ENCODE peak calls at places on chromosomes 6 and 20, in nine cellular contexts. O, P, R, H, F, Y, J, L and S are unnamed samples. For H3K4me1, the result is how much of the 10 kb centered on the place peaks cover.

GRCh38 chr6:5513393-5513792 is 252.1 kb downstream of the FARS2 start:
- DNase-seq in O (no peak), P (no peak), R (no peak), H (no peak), F (no peak), Y (no peak), J (no peak), L (no peak), S (no peak)

GRCh38 chr6:118744261-118744941 is 93.0 kb upstream of the CEP85L start:
- DNase-seq in O (no peak), P (no peak), R (no peak), H (no peak), F (no peak), Y (no peak), J (no peak), L (no peak), S (no peak)

GRCh38 chr20:38863024-38863851 is 57.7 kb downstream of the PPP1R16B start:
- DNase-seq in O (no peak), P (no peak), R (no peak), H (no peak), F (no peak), Y (no peak), J (no peak), L (no peak), S (no peak)

GRCh38 chr20:7146552-7147219 is 379.2 kb downstream of the BMP2 start:
- DNase-seq in O (no peak), P (no peak), R (no peak), H (no peak), F (no peak), Y (no peak), J (no peak), L (no peak), S (no peak)

GRCh38 chr20:39822667-39823066 is 860.5 kb downstream of the DHX35 start:
- DNase-seq in O (no peak), P (no peak), R (no peak), H (no peak), F (no peak), Y (no peak), J (no peak), L (no peak), S (no peak)

GRCh38 chr6:80263603-80264002 is 157.1 kb downstream of the BCKDHB start:
- DNase-seq in O (no peak), P (no peak), R (no peak), H (no peak), F (no peak), Y (no peak), J (no peak), L (no peak), S (no peak)

GRCh38 chr20:57657537-57658446 is 37.6 kb upstream of the ZBP1 start:
- DNase-seq in O (no peak), P (peak), R (peak), H (peak), F (no peak), Y (peak), J (no peak), L (no peak), S (no peak)

GRCh38 chr6:119205911-119206617 is 127.6 kb upstream of the FAM184A start:
- DNase-seq in O (no peak), P (no peak), R (no peak), H (no peak), F (no peak), Y (no peak), J (no peak), L (no peak), S (no peak)

GRCh38 chr20:49790077-49790798 is 22.4 kb upstream of the SLC9A8 start:
- DNase-seq in O (peak), P (no peak), R (peak), H (no peak), F (no peak), Y (no peak), J (peak), L (peak), S (no peak)

GRCh38 chr6:119929121-119929520 is 579.6 kb upstream of the MAN1A1 start:
- DNase-seq in O (no peak), P (no peak), R (no peak), H (no peak), F (no peak), Y (no peak), J (no peak), L (no peak), S (no peak)

GRCh38 chr6:138129190-138129589 is 22.0 kb upstream of the PERP start:
- DNase-seq in O (no peak), P (no peak), R (peak), H (no peak), F (no peak), Y (no peak), J (no peak), L (no peak), S (no peak)

GRCh38 chr6:27279513-27280063 is 32.1 kb downstream of the PRSS16 start:
- DNase-seq in O (peak), P (no peak), R (peak), H (no peak), F (no peak), Y (no peak), J (peak), L (no peak), S (no peak)

GRCh38 chr6:36241728-36242127 is 28.1 kb upstream of the PNPLA1 start:
- DNase-seq in O (no peak), P (no peak), R (peak), H (no peak), F (no peak), Y (no peak), J (no peak), L (no peak), S (no peak)

GRCh38 chr20:41095110-41095969 is 42.0 kb upstream of the PLCG1 start:
- DNase-seq in O (peak), P (peak), R (peak), H (peak), F (peak), Y (no peak), J (peak), L (peak), S (peak)

GRCh38 chr20:10807013-10807412 is 133.2 kb upstream of the JAG1 start:
- DNase-seq in O (no peak), P (no peak), R (no peak), H (no peak), F (no peak), Y (no peak), J (no peak), L (no peak), S (no peak)

GRCh38 chr6:21277601-21278043 is 315.9 kb upstream of the SOX4 start:
- DNase-seq in O (peak), P (no peak), R (peak), H (no peak), F (no peak), Y (no peak), J (peak), L (peak), S (no peak)

GRCh38 chr6:34053721-34054120 is 92.2 kb downstream of the GRM4 start:
- DNase-seq in O (no peak), P (no peak), R (peak), H (no peak), F (no peak), Y (no peak), J (no peak), L (peak), S (no peak)

GRCh38 chr6:45901777-45902650 is 113.6 kb downstream of the CLIC5 start:
- DNase-seq in O (no peak), P (no peak), R (no peak), H (no peak), F (no peak), Y (no peak), J (no peak), L (no peak), S (no peak)

GRCh38 chr6:15904651-15905376 is 224.1 kb upstream of the MYLIP start:
- DNase-seq in O (no peak), P (no peak), R (no peak), H (no peak), F (no peak), Y (no peak), J (no peak), L (no peak), S (no peak)

GRCh38 chr6:15905488-15906392 is 223.1 kb upstream of the MYLIP start:
- DNase-seq in O (no peak), P (no peak), R (no peak), H (no peak), F (peak), Y (no peak), J (no peak), L (no peak), S (no peak)

GRCh38 chr6:15898693-15899092 is 230.2 kb upstream of the MYLIP start:
- DNase-seq in O (no peak), P (no peak), R (no peak), H (no peak), F (no peak), Y (no peak), J (no peak), L (no peak), S (no peak)

GRCh38 chr6:15897063-15897934 is 231.6 kb upstream of the MYLIP start:
- DNase-seq in O (peak), P (no peak), R (no peak), H (no peak), F (no peak), Y (no peak), J (no peak), L (no peak), S (no peak)

GRCh38 chr6:15901141-15902115 is 227.5 kb upstream of the MYLIP start:
- DNase-seq in O (peak), P (no peak), R (no peak), H (no peak), F (no peak), Y (no peak), J (no peak), L (no peak), S (no peak)
- TF ChIP-seq CTCF in O (no peak), P (no peak), R (peak), H (no peak), F (no peak), Y (no peak), J (no peak), L (no peak), S (no peak)

GRCh38 chr6:73727114-73727513 is 31.1 kb downstream of the CD109 start:
- DNase-seq in O (no peak), P (no peak), R (no peak), H (no peak), F (no peak), Y (no peak), J (no peak), L (no peak), S (no peak)

GRCh38 chr6:73722318-73723060 is 26.5 kb downstream of the CD109 start:
- DNase-seq in O (no peak), P (no peak), R (no peak), H (no peak), F (peak), Y (no peak), J (no peak), L (peak), S (no peak)

GRCh38 chr6:73728548-73729205 is 32.7 kb downstream of the CD109 start:
- DNase-seq in O (no peak), P (no peak), R (no peak), H (no peak), F (no peak), Y (no peak), J (no peak), L (no peak), S (no peak)

GRCh38 chr6:73719041-73719440 is 23.0 kb downstream of the CD109 start:
- DNase-seq in O (no peak), P (no peak), R (no peak), H (no peak), F (no peak), Y (no peak), J (no peak), L (no peak), S (no peak)

GRCh38 chr6:73724389-73724788 is 28.4 kb downstream of the CD109 start:
- DNase-seq in O (no peak), P (no peak), R (no peak), H (no peak), F (no peak), Y (no peak), J (no peak), L (no peak), S (no peak)
- H3K4me1 ChIP-seq in O (under half), P (under half), R (under half), H (under half), F (under half), Y (under half), J (under half), L (under half), S (under half)

GRCh38 chr20:12210591-12210990 is 292.9 kb downstream of the BTBD3 start:
- DNase-seq in O (no peak), P (no peak), R (no peak), H (no peak), F (no peak), Y (no peak), J (no peak), L (no peak), S (no peak)

GRCh38 chr20:12203399-12203798 is 285.7 kb downstream of the BTBD3 start:
- DNase-seq in O (no peak), P (no peak), R (no peak), H (no peak), F (no peak), Y (no peak), J (no peak), L (no peak), S (no peak)

GRCh38 chr20:12203981-12204380 is 286.3 kb downstream of the BTBD3 start:
- DNase-seq in O (no peak), P (no peak), R (no peak), H (no peak), F (no peak), Y (no peak), J (no peak), L (no peak), S (no peak)

DNA sequence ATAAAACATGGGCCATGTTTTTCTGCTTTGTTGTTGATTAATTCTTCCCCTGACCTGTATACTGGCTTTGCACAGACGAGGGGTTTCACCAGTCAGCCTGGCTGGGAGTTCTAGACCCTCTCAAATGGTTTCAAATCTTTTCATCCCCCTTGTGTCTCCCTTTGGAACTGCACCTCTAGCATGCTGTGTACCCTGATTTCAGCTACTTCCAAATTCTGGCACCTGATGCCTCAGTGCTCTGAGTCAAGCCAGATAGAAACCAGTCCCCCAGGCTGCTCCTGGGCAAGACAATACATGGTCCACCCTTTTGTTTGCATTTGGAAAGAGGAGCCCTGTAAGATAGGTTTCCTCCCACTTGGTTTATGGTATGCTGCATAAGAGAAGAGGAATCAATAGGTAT is 290.2 kb downstream of the BTBD3 start:
- DNase-seq in O (peak), P (no peak), R (peak), H (no peak), F (peak), Y (no peak), J (peak), L (peak), S (peak)
- TF ChIP-seq CTCF in O (peak), P (no peak), R (peak), H (peak), F (peak), Y (peak), J (no peak), L (peak), S (peak)

GRCh38 chr6:30326446-30327231 is at the start of gene TRIM39:
- DNase-seq in O (peak), P (peak), R (peak), H (peak), F (peak), Y (peak), J (peak), L (peak), S (peak)

GRCh38 chr6:30325873-30326445 is 768 bp upstream of the TRIM39 start:
- DNase-seq in O (peak), P (no peak), R (peak), H (peak), F (peak), Y (peak), J (no peak), L (no peak), S (peak)

GRCh38 chr6:30323806-30324205 is 2.9 kb upstream of the TRIM39 start:
- DNase-seq in O (no peak), P (no peak), R (no peak), H (no peak), F (no peak), Y (no peak), J (no peak), L (peak), S (no peak)

GRCh38 chr6:30327232-30327746 is 562 bp downstream of the TRIM39 start:
- DNase-seq in O (no peak), P (no peak), R (no peak), H (no peak), F (no peak), Y (peak), J (no peak), L (no peak), S (no peak)

DNA sequence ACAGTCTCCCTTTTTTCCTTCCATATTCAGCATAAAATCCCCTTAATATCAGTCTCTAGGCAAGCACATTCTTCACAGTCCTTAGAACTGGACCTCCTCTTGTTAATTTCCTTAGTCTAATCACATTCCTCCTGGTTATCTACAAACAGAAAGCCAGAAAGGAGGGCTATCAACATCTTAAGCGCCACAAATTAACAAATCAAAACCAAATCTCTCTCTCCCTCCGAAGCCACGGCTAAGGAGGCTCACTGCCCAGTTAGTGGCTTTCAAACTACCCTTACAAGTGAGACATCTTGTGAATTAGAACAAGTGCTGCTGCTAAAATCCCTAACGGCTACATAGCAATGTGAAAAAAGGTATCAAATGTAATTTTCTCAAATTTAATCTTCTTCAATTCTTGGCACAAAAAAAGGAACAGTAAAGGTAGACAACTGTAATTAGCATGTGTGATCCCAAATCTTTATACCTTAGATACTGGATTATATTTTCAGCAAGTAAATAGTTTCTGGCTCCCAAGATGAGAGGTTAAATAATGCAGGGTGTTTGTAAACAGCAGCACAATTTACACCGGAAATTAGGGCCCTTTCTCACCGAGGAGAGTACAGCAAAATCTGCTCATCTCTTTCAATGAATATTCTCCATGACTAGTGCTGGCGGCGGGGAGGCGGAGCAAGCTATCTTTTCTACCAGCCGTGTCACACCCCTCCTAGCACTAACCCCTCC is 1.4 kb upstream of the TRIM39 start:
- DNase-seq in O (peak), P (peak), R (no peak), H (peak), F (no peak), Y (no peak), J (peak), L (peak), S (peak)
- H3K4me1 ChIP-seq in O (under half), P (half or more), R (under half), H (under half), F (under half), Y (under half), J (under half), L (under half), S (under half)

DNA sequence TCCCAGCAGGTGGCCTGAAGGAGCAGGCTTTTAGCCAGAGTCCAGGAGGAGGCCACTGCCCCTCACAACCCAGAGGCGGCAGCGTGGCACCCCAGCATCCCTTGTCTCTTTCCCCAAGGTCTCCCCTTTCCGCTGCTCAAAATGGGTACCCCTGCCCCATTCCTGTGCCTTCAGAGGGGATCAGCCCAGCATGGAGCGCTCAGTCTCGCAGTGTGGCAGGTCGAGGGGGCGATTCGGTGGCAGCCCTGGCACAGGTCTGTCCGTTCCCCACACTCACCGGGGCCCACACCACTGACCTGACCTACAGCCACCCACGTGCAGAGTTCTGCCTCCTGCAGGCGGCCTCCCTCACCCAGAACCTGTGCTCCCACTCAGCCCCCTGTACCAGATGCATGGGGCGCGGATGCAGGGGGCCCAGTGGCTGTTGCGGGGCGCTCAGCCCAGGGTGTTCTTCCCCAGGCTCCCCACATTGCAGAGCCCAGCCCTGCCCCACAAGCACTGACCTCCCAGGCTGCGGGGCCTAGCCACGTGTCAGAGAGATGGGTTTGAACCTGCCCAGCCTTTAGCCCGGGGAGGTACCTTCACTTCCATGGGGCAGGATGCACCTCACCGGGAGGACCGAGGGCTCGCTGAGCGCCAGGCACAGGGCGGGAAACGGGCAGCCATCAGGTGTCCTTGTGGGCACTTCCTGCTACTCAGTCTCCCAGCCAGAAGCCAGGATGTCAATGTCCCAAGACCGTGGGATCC is 41.8 kb downstream of the DSTN start:
- DNase-seq in O (peak), P (peak), R (peak), H (peak), F (peak), Y (peak), J (no peak), L (peak), S (no peak)
- TF ChIP-seq CTCF in O (peak), P (no peak), R (peak), H (no peak), F (peak), Y (peak), J (peak), L (peak), S (peak)

GRCh38 chr6:143335865-143336264 is 114.6 kb downstream of the ADAT2 start:
- DNase-seq in O (no peak), P (no peak), R (no peak), H (no peak), F (no peak), Y (no peak), J (no peak), L (peak), S (no peak)

GRCh38 chr6:143333749-143334520 is 116.6 kb downstream of the ADAT2 start:
- DNase-seq in O (no peak), P (no peak), R (no peak), H (no peak), F (no peak), Y (no peak), J (no peak), L (no peak), S (no peak)

GRCh38 chr6:143331362-143331761 is 119.1 kb downstream of the ADAT2 start:
- DNase-seq in O (no peak), P (no peak), R (no peak), H (no peak), F (no peak), Y (no peak), J (no peak), L (no peak), S (no peak)

GRCh38 chr6:143332153-143332845 is 118.2 kb downstream of the ADAT2 start:
- DNase-seq in O (no peak), P (no peak), R (no peak), H (no peak), F (no peak), Y (no peak), J (no peak), L (no peak), S (no peak)

DNA sequence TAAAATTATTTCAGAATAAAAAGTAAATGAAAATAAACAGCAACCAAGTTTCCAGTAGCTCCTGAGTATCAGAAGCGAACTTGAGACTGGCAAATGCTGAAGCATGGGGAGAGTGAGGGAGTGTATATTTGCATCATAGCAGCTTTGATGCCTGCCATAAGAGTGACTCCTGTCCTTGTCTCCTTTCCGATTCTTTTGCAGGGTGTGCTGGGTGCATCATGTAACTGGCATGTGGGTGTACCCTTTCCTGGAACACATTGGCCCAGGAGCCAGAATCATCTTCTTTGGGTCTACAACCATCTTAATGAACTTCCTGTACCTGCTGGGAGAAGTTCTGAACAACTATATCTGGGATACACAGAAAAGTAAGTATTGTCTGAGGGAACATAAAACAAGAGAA is 117.4 kb downstream of the ADAT2 start:
- DNase-seq in O (no peak), P (no peak), R (no peak), H (no peak), F (no peak), Y (no peak), J (peak), L (peak), S (no peak)
- H3K4me1 ChIP-seq in O (under half), P (under half), R (under half), H (under half), F (under half), Y (under half), J (under half), L (half or more), S (under half)

GRCh38 chr6:113564401-113565161 is 292.6 kb upstream of the MARCKS start:
- DNase-seq in O (peak), P (peak), R (peak), H (peak), F (peak), Y (peak), J (no peak), L (no peak), S (peak)
- TF ChIP-seq CTCF in O (no peak), P (peak), R (peak), H (no peak), F (peak), Y (no peak), J (no peak), L (no peak), S (peak)